ENCODE peak calls at places on chromosomes 11 and 22, in four cellular contexts. One of them, this sample, is unnamed.

GRCh38 chr11:110077866-110078325 is 15.3 kb upstream of the ZC3H12C start:
- DNase-seq in body of pancreas: no peak
- DNase-seq in IMR-90: peak
- DNase-seq in tibial nerve: no peak
- DNase-seq in this sample: no peak

GRCh38 chr11:12066056-12066798 is 44.2 kb upstream of the MICAL2 start:
- DNase-seq in body of pancreas: peak
- DNase-seq in tibial nerve: no peak
- DNase-seq in IMR-90: peak
- DNase-seq in this sample: no peak

GRCh38 chr22:43275545-43275981 is 67.6 kb downstream of the SCUBE1 start:
- DNase-seq in tibial nerve: no peak
- DNase-seq in IMR-90: peak
- DNase-seq in body of pancreas: no peak
- DNase-seq in this sample: no peak

GRCh38 chr11:82989628-82990404 is 81.9 kb downstream of the RAB30 start:
- DNase-seq in body of pancreas: no peak
- DNase-seq in IMR-90: no peak
- DNase-seq in tibial nerve: no peak
- DNase-seq in this sample: no peak

GRCh38 chr11:46200537-46201281 is 76.8 kb upstream of the CREB3L1 start:
- DNase-seq in tibial nerve: no peak
- DNase-seq in IMR-90: peak
- DNase-seq in body of pancreas: no peak
- DNase-seq in this sample: no peak

GRCh38 chr11:132898676-132899075 is 633.6 kb downstream of the OPCML start:
- DNase-seq in tibial nerve: no peak
- DNase-seq in body of pancreas: no peak
- DNase-seq in IMR-90: peak
- DNase-seq in this sample: no peak

GRCh38 chr22:48240165-48240934 is 1477.9 kb downstream of the TBC1D22A start:
- DNase-seq in tibial nerve: no peak
- DNase-seq in IMR-90: no peak
- DNase-seq in body of pancreas: no peak
- DNase-seq in this sample: no peak

GRCh38 chr11:65906602-65907001 is 6.4 kb upstream of the FOSL1 start:
- DNase-seq in body of pancreas: no peak
- DNase-seq in IMR-90: no peak
- DNase-seq in tibial nerve: no peak
- DNase-seq in this sample: no peak

GRCh38 chr11:130816516-130816915 is 99.8 kb downstream of the SNX19 start:
- DNase-seq in IMR-90: no peak
- DNase-seq in tibial nerve: no peak
- DNase-seq in body of pancreas: peak
- DNase-seq in this sample: no peak

GRCh38 chr11:93686226-93686625 is 24.7 kb downstream of the CEP295 start:
- DNase-seq in IMR-90: no peak
- DNase-seq in body of pancreas: no peak
- DNase-seq in tibial nerve: no peak
- DNase-seq in this sample: no peak

GRCh38 chr11:39255648-39256047 is 2203.8 kb downstream of the LRRC4C start:
- DNase-seq in IMR-90: no peak
- DNase-seq in body of pancreas: no peak
- DNase-seq in tibial nerve: no peak
- DNase-seq in this sample: no peak

GRCh38 chr11:77776455-77776854 is 44.1 kb downstream of the RSF1 start:
- DNase-seq in body of pancreas: no peak
- DNase-seq in IMR-90: peak
- DNase-seq in tibial nerve: no peak
- DNase-seq in this sample: no peak

GRCh38 chr11:2930705-2931415 is 1.6 kb upstream of the PHLDA2 start:
- DNase-seq in body of pancreas: peak
- DNase-seq in tibial nerve: no peak
- DNase-seq in IMR-90: peak
- DNase-seq in this sample: no peak

GRCh38 chr11:63917685-63918523 is 940 bp upstream of the RCOR2 start:
- DNase-seq in tibial nerve: no peak
- DNase-seq in IMR-90: no peak
- DNase-seq in body of pancreas: peak
- DNase-seq in this sample: no peak

GRCh38 chr11:60925685-60926267 is 1.5 kb downstream of the TMEM132A start:
- DNase-seq in body of pancreas: no peak
- DNase-seq in tibial nerve: no peak
- DNase-seq in IMR-90: peak
- DNase-seq in this sample: no peak

GRCh38 chr11:95330332-95330731 is 99.3 kb upstream of the SESN3 start:
- DNase-seq in tibial nerve: no peak
- DNase-seq in body of pancreas: no peak
- DNase-seq in IMR-90: no peak
- DNase-seq in this sample: no peak

GRCh38 chr11:46520971-46521745 is 72.7 kb downstream of the AMBRA1 start:
- DNase-seq in tibial nerve: no peak
- DNase-seq in body of pancreas: no peak
- DNase-seq in IMR-90: peak
- DNase-seq in this sample: no peak

GRCh38 chr11:116412118-116412889 is 360.5 kb downstream of the BUD13 start:
- DNase-seq in body of pancreas: no peak
- DNase-seq in IMR-90: no peak
- DNase-seq in tibial nerve: no peak
- DNase-seq in this sample: no peak

GRCh38 chr11:130601141-130601540 is 152.7 kb downstream of the ADAMTS15 start:
- DNase-seq in tibial nerve: peak
- DNase-seq in body of pancreas: peak
- DNase-seq in IMR-90: peak
- DNase-seq in this sample: no peak

GRCh38 chr22:49340406-49340805 is 487.3 kb downstream of the BRD1 start:
- DNase-seq in body of pancreas: no peak
- DNase-seq in IMR-90: no peak
- DNase-seq in tibial nerve: no peak
- DNase-seq in this sample: no peak

GRCh38 chr11:16818284-16818683 is 79.8 kb downstream of the C11orf58 start:
- DNase-seq in IMR-90: no peak
- DNase-seq in tibial nerve: no peak
- DNase-seq in body of pancreas: no peak
- DNase-seq in this sample: no peak

GRCh38 chr22:20522134-20522827 is 14.9 kb downstream of the MED15 start:
- DNase-seq in tibial nerve: no peak
- DNase-seq in body of pancreas: no peak
- DNase-seq in IMR-90: no peak
- DNase-seq in this sample: no peak
- TF ChIP-seq POLR2A in tibial nerve: no peak
- TF ChIP-seq POLR2A in body of pancreas: no peak
- TF ChIP-seq POLR2A in IMR-90: no peak
- TF ChIP-seq POLR2A in this sample: no peak

DNA sequence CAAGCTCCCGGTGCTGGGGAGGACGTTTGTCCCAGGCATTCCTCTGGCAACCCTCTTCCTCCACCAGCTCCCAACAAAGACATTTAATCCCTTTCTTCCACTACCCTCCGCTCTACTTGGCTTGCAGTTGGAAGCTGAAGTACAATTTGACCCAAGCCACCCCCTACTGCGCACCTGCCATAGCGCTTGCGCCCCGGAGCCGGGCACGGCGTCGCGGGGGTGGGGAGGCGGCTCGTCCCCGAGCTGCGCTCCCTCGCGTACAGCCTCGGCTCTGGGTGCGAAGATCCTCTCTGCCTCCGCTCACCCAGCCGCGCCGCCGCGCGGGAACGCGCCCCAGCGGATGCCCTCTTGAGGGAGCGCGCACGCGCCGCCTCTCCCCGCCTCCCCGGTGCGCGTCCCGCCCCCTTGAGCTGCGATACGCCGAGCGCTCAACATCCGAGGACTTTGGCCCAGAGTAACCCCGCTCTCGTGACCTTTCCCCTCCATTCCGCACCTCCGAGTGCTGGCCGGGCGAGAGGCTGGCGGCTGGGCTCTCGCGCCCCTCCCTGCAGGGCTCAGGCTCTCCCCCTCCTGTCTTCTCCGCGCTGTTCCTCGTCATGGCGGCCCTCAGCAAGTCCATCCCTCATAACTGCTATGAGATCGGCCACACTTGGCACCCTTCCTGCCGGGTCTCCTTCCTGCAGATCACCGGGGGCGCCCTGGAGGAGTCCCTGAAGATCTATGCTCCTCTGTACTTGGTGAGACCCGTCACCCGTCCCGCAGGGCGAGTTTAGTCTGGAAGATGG is at the start of gene TMEM135:
- DNase-seq in IMR-90: peak
- DNase-seq in body of pancreas: peak
- DNase-seq in tibial nerve: peak
- DNase-seq in this sample: peak
- H3K27ac ChIP-seq in IMR-90: peak
- H3K27ac ChIP-seq in body of pancreas: peak
- H3K27ac ChIP-seq in tibial nerve: peak
- H3K27ac ChIP-seq in this sample: peak

GRCh38 chr11:92554662-92555061 is 330.0 kb downstream of the FAT3 start:
- DNase-seq in IMR-90: no peak
- DNase-seq in tibial nerve: no peak
- DNase-seq in body of pancreas: no peak
- DNase-seq in this sample: no peak

GRCh38 chr11:92550411-92550810 is 325.8 kb downstream of the FAT3 start:
- DNase-seq in body of pancreas: peak
- DNase-seq in tibial nerve: no peak
- DNase-seq in IMR-90: no peak
- DNase-seq in this sample: no peak

GRCh38 chr11:92550871-92551270 is 326.3 kb downstream of the FAT3 start:
- DNase-seq in body of pancreas: no peak
- DNase-seq in IMR-90: no peak
- DNase-seq in tibial nerve: no peak
- DNase-seq in this sample: no peak

GRCh38 chr11:92556435-92556834 is 331.8 kb downstream of the FAT3 start:
- DNase-seq in body of pancreas: no peak
- DNase-seq in tibial nerve: no peak
- DNase-seq in IMR-90: peak
- DNase-seq in this sample: no peak

GRCh38 chr11:92552942-92553341 is 328.3 kb downstream of the FAT3 start:
- DNase-seq in tibial nerve: no peak
- DNase-seq in IMR-90: peak
- DNase-seq in body of pancreas: no peak
- DNase-seq in this sample: no peak
- TF ChIP-seq CTCF in tibial nerve: no peak
- TF ChIP-seq CTCF in IMR-90: peak
- TF ChIP-seq CTCF in body of pancreas: peak
- TF ChIP-seq CTCF in this sample: peak

GRCh38 chr22:39283312-39284141 is 35.9 kb downstream of the RPL3 start:
- DNase-seq in tibial nerve: peak
- DNase-seq in body of pancreas: peak
- DNase-seq in IMR-90: peak
- DNase-seq in this sample: no peak
- TF ChIP-seq POLR2A in tibial nerve: no peak
- TF ChIP-seq POLR2A in body of pancreas: no peak
- TF ChIP-seq POLR2A in IMR-90: no peak
- TF ChIP-seq POLR2A in this sample: no peak